ENCODE peak calls at places on chromosomes 4 and X, in five cellular contexts. One of them, this sample, is unnamed.

GRCh38 chrX:17553451-17553850 is 178.5 kb downstream of the NHS start:
- DNase-seq in cardiac muscle cell: no peak
- DNase-seq in GM20000: no peak
- DNase-seq in upper lobe of right lung: no peak
- DNase-seq in keratinocyte: peak; percentile 41
- DNase-seq in this sample: no peak

GRCh38 chr4:55087930-55088293 is 37.5 kb downstream of the KDR start:
- DNase-seq in keratinocyte: no peak
- DNase-seq in cardiac muscle cell: no peak
- DNase-seq in GM20000: no peak
- DNase-seq in upper lobe of right lung: no peak
- DNase-seq in this sample: no peak

GRCh38 chrX:25158635-25159034 is 142.9 kb upstream of the ARX start:
- DNase-seq in keratinocyte: no peak
- DNase-seq in GM20000: no peak
- DNase-seq in upper lobe of right lung: no peak
- DNase-seq in cardiac muscle cell: no peak
- DNase-seq in this sample: no peak

GRCh38 chrX:155094468-155095061 is 23.3 kb downstream of the BRCC3 start:
- DNase-seq in keratinocyte: no peak
- DNase-seq in GM20000: no peak
- DNase-seq in upper lobe of right lung: no peak
- DNase-seq in cardiac muscle cell: peak; percentile 28
- DNase-seq in this sample: no peak

GRCh38 chr4:24736066-24736465 is 59.3 kb upstream of the SOD3 start:
- DNase-seq in keratinocyte: no peak
- DNase-seq in cardiac muscle cell: no peak
- DNase-seq in GM20000: no peak
- DNase-seq in upper lobe of right lung: no peak
- DNase-seq in this sample: no peak

GRCh38 chr4:40395908-40396806 is 61.0 kb downstream of the CHRNA9 start:
- DNase-seq in cardiac muscle cell: peak; percentile 23
- DNase-seq in upper lobe of right lung: peak; percentile 79
- DNase-seq in GM20000: no peak
- DNase-seq in keratinocyte: no peak
- DNase-seq in this sample: no peak

GRCh38 chr4:8840006-8840793 is 31.4 kb downstream of the HMX1 start:
- DNase-seq in cardiac muscle cell: no peak
- DNase-seq in GM20000: no peak
- DNase-seq in upper lobe of right lung: peak; percentile 55
- DNase-seq in keratinocyte: no peak
- DNase-seq in this sample: no peak

GRCh38 chr4:99945718-99946345 is 586 bp downstream of the DNAJB14 start:
- DNase-seq in keratinocyte: no peak
- DNase-seq in upper lobe of right lung: no peak
- DNase-seq in cardiac muscle cell: peak; percentile 47
- DNase-seq in GM20000: no peak
- DNase-seq in this sample: peak; percentile 26

GRCh38 chr4:147678121-147678520 is 5.8 kb downstream of the PRMT9 start:
- DNase-seq in keratinocyte: no peak
- DNase-seq in upper lobe of right lung: no peak
- DNase-seq in cardiac muscle cell: no peak
- DNase-seq in GM20000: no peak
- DNase-seq in this sample: no peak

GRCh38 chr4:110633358-110634319 is 10.8 kb upstream of the PITX2 start:
- DNase-seq in keratinocyte: no peak
- DNase-seq in GM20000: peak; percentile 21
- DNase-seq in upper lobe of right lung: no peak
- DNase-seq in cardiac muscle cell: no peak
- DNase-seq in this sample: peak; percentile 29

GRCh38 chr4:40672528-40673522 is 43.2 kb upstream of the RBM47 start:
- DNase-seq in cardiac muscle cell: no peak
- DNase-seq in upper lobe of right lung: peak; percentile 68
- DNase-seq in GM20000: peak; percentile 63
- DNase-seq in keratinocyte: peak; percentile 83
- DNase-seq in this sample: peak; percentile 72

GRCh38 chr4:176988226-176988625 is 195.5 kb upstream of the VEGFC start:
- DNase-seq in GM20000: no peak
- DNase-seq in upper lobe of right lung: no peak
- DNase-seq in keratinocyte: peak; percentile 87
- DNase-seq in cardiac muscle cell: no peak
- DNase-seq in this sample: no peak

GRCh38 chrX:109533631-109534030 is 3.0 kb upstream of the NXT2 start:
- DNase-seq in cardiac muscle cell: no peak
- DNase-seq in keratinocyte: peak; percentile 28
- DNase-seq in GM20000: no peak
- DNase-seq in upper lobe of right lung: no peak
- DNase-seq in this sample: no peak

GRCh38 chr4:121709766-121710405 is 13.1 kb upstream of the ANXA5 start:
- DNase-seq in cardiac muscle cell: no peak
- DNase-seq in GM20000: no peak
- DNase-seq in keratinocyte: no peak
- DNase-seq in upper lobe of right lung: no peak
- DNase-seq in this sample: no peak

GRCh38 chr4:16007471-16008095 is 44.6 kb upstream of the FGFBP2 start:
- DNase-seq in keratinocyte: no peak
- DNase-seq in cardiac muscle cell: no peak
- DNase-seq in GM20000: no peak
- DNase-seq in upper lobe of right lung: no peak
- DNase-seq in this sample: no peak

GRCh38 chr4:23819041-23819511 is 70.8 kb downstream of the PPARGC1A start:
- DNase-seq in GM20000: no peak
- DNase-seq in cardiac muscle cell: peak; percentile 64
- DNase-seq in keratinocyte: no peak
- DNase-seq in upper lobe of right lung: no peak
- DNase-seq in this sample: no peak

GRCh38 chr4:186104895-186105720 is 604 bp downstream of the FAM149A start:
- DNase-seq in keratinocyte: no peak
- DNase-seq in upper lobe of right lung: peak; percentile 72
- DNase-seq in GM20000: peak; percentile 67
- DNase-seq in cardiac muscle cell: peak; percentile 38
- DNase-seq in this sample: peak; percentile 37

GRCh38 chr4:21011106-21011505 is 310.8 kb downstream of the PACRGL start:
- DNase-seq in keratinocyte: no peak
- DNase-seq in GM20000: no peak
- DNase-seq in upper lobe of right lung: no peak
- DNase-seq in cardiac muscle cell: no peak
- DNase-seq in this sample: no peak

GRCh38 chr4:38621004-38621684 is 42.9 kb upstream of the KLF3 start:
- DNase-seq in GM20000: no peak
- DNase-seq in keratinocyte: peak; percentile 36
- DNase-seq in cardiac muscle cell: no peak
- DNase-seq in upper lobe of right lung: no peak
- DNase-seq in this sample: no peak

GRCh38 chr4:151922306-151922705 is 161.5 kb upstream of the GATB start:
- DNase-seq in upper lobe of right lung: no peak
- DNase-seq in GM20000: no peak
- DNase-seq in keratinocyte: no peak
- DNase-seq in cardiac muscle cell: no peak
- DNase-seq in this sample: no peak

GRCh38 chr4:8847764-8848163 is 23.9 kb downstream of the HMX1 start:
- DNase-seq in keratinocyte: no peak
- DNase-seq in GM20000: no peak
- DNase-seq in cardiac muscle cell: peak; percentile 55
- DNase-seq in upper lobe of right lung: peak; percentile 16
- DNase-seq in this sample: no peak

GRCh38 chrX:135520022-135520552 is 373 bp upstream of the INTS6L start:
- DNase-seq in GM20000: no peak
- DNase-seq in cardiac muscle cell: peak; percentile 38
- DNase-seq in keratinocyte: no peak
- DNase-seq in upper lobe of right lung: no peak
- DNase-seq in this sample: no peak

GRCh38 chr4:100106982-100107381 is 83.3 kb downstream of the DDIT4L start:
- DNase-seq in GM20000: no peak
- DNase-seq in cardiac muscle cell: no peak
- DNase-seq in upper lobe of right lung: no peak
- DNase-seq in keratinocyte: no peak
- DNase-seq in this sample: no peak

GRCh38 chr4:100016191-100016590 is 66.1 kb upstream of the H2AZ1 start:
- DNase-seq in GM20000: no peak
- DNase-seq in cardiac muscle cell: no peak
- DNase-seq in keratinocyte: no peak
- DNase-seq in upper lobe of right lung: no peak
- DNase-seq in this sample: no peak

GRCh38 chr4:22071749-22072148 is 123.2 kb upstream of the KCNIP4 start:
- DNase-seq in keratinocyte: peak; percentile 33
- DNase-seq in cardiac muscle cell: no peak
- DNase-seq in GM20000: peak; percentile 11
- DNase-seq in upper lobe of right lung: no peak
- DNase-seq in this sample: peak; percentile 10

GRCh38 chr4:118989098-118990080 is 100.7 kb downstream of the SYNPO2 start:
- DNase-seq in cardiac muscle cell: no peak
- DNase-seq in keratinocyte: peak; percentile 91
- DNase-seq in upper lobe of right lung: no peak
- DNase-seq in GM20000: no peak
- DNase-seq in this sample: no peak

GRCh38 chr4:101969965-101970364 is 179.4 kb downstream of the BANK1 start:
- DNase-seq in GM20000: no peak
- DNase-seq in upper lobe of right lung: no peak
- DNase-seq in cardiac muscle cell: no peak
- DNase-seq in keratinocyte: no peak
- DNase-seq in this sample: no peak

DNA sequence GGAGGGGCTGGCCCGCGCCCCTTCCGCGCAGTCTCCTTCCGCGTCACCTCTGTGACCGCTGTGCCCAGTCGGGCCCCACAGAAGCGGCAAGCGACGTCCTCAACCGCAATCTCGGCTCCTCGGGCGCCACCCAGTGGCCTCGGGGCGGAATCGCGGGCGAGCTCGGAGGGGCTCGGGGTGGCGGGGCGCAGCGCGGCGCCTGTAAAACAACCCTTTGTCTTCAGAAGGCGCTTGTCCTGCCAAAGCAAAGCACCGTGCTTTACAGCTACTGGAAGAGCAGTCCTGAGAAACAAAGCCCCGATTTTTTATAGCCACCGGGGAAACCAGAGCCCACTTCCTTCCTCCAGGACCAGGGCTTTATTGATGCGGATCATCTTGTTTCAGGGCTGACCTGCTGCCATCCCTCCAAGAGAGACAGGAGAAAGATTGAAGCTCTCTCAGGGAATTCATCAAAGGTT is 37.3 kb upstream of the CDKN2AIP start:
- DNase-seq in keratinocyte: no peak
- DNase-seq in upper lobe of right lung: peak; percentile 92
- DNase-seq in GM20000: peak; percentile 86
- DNase-seq in cardiac muscle cell: peak; percentile 84
- DNase-seq in this sample: peak; percentile 84
- TF ChIP-seq CTCF in keratinocyte: peak; percentile 76
- TF ChIP-seq CTCF in upper lobe of right lung: peak; percentile 99
- TF ChIP-seq CTCF in GM20000: peak; percentile 97
- TF ChIP-seq CTCF in cardiac muscle cell: peak; percentile 88
- TF ChIP-seq CTCF in this sample: peak; percentile 99

GRCh38 chr4:155403886-155404285 is 27.1 kb upstream of the MAP9 start:
- DNase-seq in cardiac muscle cell: peak; percentile 65
- DNase-seq in GM20000: no peak
- DNase-seq in keratinocyte: no peak
- DNase-seq in upper lobe of right lung: no peak
- DNase-seq in this sample: no peak
- TF ChIP-seq CTCF in cardiac muscle cell: peak; percentile 36
- TF ChIP-seq CTCF in GM20000: peak; percentile 5
- TF ChIP-seq CTCF in keratinocyte: no peak
- TF ChIP-seq CTCF in upper lobe of right lung: peak; percentile 47
- TF ChIP-seq CTCF in this sample: no peak

GRCh38 chr4:136637071-136637777 is 895.1 kb downstream of the PCDH18 start:
- DNase-seq in upper lobe of right lung: no peak
- DNase-seq in cardiac muscle cell: peak; percentile 44
- DNase-seq in keratinocyte: no peak
- DNase-seq in GM20000: peak; percentile 7
- DNase-seq in this sample: peak; percentile 13
- TF ChIP-seq CTCF in upper lobe of right lung: peak; percentile 9
- TF ChIP-seq CTCF in cardiac muscle cell: peak; percentile 52
- TF ChIP-seq CTCF in keratinocyte: no peak
- TF ChIP-seq CTCF in GM20000: peak; percentile 35
- TF ChIP-seq CTCF in this sample: peak; percentile 64

DNA sequence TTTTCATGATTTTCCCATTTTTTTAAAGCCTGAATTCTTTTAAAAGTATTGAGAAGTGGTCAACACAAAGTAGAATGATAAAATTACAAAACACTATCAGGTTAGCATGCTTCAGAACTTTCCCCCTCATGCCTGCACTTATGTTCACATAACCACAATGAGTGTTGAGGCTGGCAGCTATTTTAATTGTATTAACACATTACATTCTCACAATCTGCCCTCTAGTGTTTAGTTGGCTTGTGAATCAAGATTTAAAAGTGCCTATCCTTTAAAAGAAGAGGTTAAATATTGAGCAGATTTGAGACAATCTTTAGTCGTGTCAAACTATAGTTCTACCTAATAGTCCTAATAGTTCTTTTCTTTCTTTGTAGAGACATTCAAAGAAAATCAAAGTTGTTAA is 93.6 kb upstream of the NAP1L5 start:
- DNase-seq in GM20000: no peak
- DNase-seq in upper lobe of right lung: no peak
- DNase-seq in cardiac muscle cell: no peak
- DNase-seq in keratinocyte: no peak
- DNase-seq in this sample: no peak
- TF ChIP-seq CTCF in GM20000: no peak
- TF ChIP-seq CTCF in upper lobe of right lung: no peak
- TF ChIP-seq CTCF in cardiac muscle cell: peak; percentile 31
- TF ChIP-seq CTCF in keratinocyte: peak; percentile 38
- TF ChIP-seq CTCF in this sample: peak; percentile 32

GRCh38 chr4:143784567-143784966 is 84.1 kb upstream of the FREM3 start:
- DNase-seq in upper lobe of right lung: no peak
- DNase-seq in keratinocyte: no peak
- DNase-seq in cardiac muscle cell: no peak
- DNase-seq in GM20000: no peak
- DNase-seq in this sample: no peak
- TF ChIP-seq CTCF in upper lobe of right lung: no peak
- TF ChIP-seq CTCF in keratinocyte: no peak
- TF ChIP-seq CTCF in cardiac muscle cell: no peak
- TF ChIP-seq CTCF in GM20000: no peak
- TF ChIP-seq CTCF in this sample: no peak

This sample was measured in GM13977.